ENCODE peak calls at places on chromosomes 4 and X, in five cellular contexts. One of them, this sample, is unnamed.

GRCh38 chr4:60128916-60129315 is 1071.2 kb upstream of the ADGRL3 start:
- DNase-seq in AG04449: no peak
- DNase-seq in transverse colon: no peak
- DNase-seq in brain microvascular endothelial cell: no peak
- DNase-seq in GM23338: no peak
- DNase-seq in this sample: peak; percentile 17

GRCh38 chr4:121648518-121648917 is 48.3 kb downstream of the ANXA5 start:
- DNase-seq in AG04449: no peak
- DNase-seq in transverse colon: no peak
- DNase-seq in brain microvascular endothelial cell: peak; percentile 2
- DNase-seq in GM23338: peak; percentile 39
- DNase-seq in this sample: no peak

GRCh38 chrX:134602410-134602809 is 55.9 kb downstream of the PLAC1 start:
- DNase-seq in AG04449: no peak
- DNase-seq in transverse colon: no peak
- DNase-seq in brain microvascular endothelial cell: no peak
- DNase-seq in GM23338: no peak
- DNase-seq in this sample: no peak

GRCh38 chr4:172830295-172830764 is 338.3 kb upstream of the GALNT7 start:
- DNase-seq in AG04449: no peak
- DNase-seq in transverse colon: no peak
- DNase-seq in brain microvascular endothelial cell: no peak
- DNase-seq in GM23338: peak; percentile 63
- DNase-seq in this sample: peak; percentile 34

GRCh38 chr4:185378264-185378663 is 17.5 kb downstream of the LRP2BP start:
- DNase-seq in AG04449: no peak
- DNase-seq in transverse colon: no peak
- DNase-seq in brain microvascular endothelial cell: no peak
- DNase-seq in GM23338: no peak
- DNase-seq in this sample: no peak

GRCh38 chr4:81198151-81198550 is 16.9 kb downstream of the PRKG2 start:
- DNase-seq in AG04449: no peak
- DNase-seq in transverse colon: no peak
- DNase-seq in brain microvascular endothelial cell: no peak
- DNase-seq in GM23338: no peak
- DNase-seq in this sample: peak; percentile 2

GRCh38 chrX:153765138-153766079 is 1.4 kb downstream of the PLXNB3 start:
- DNase-seq in AG04449: no peak
- DNase-seq in transverse colon: peak; percentile 7
- DNase-seq in brain microvascular endothelial cell: no peak
- DNase-seq in GM23338: no peak
- DNase-seq in this sample: no peak

GRCh38 chrX:8179653-8180052 is 8.6 kb upstream of the VCX2 start:
- DNase-seq in AG04449: no peak
- DNase-seq in transverse colon: no peak
- DNase-seq in brain microvascular endothelial cell: no peak
- DNase-seq in GM23338: no peak
- DNase-seq in this sample: peak; percentile 5

GRCh38 chr4:34046580-34046979 is 2197.7 kb downstream of the ARAP2 start:
- DNase-seq in AG04449: no peak
- DNase-seq in transverse colon: no peak
- DNase-seq in brain microvascular endothelial cell: peak; percentile 19
- DNase-seq in GM23338: no peak
- DNase-seq in this sample: peak; percentile 74

GRCh38 chr4:155761047-155761446 is 2.2 kb downstream of the GUCY1B1 start:
- DNase-seq in AG04449: no peak
- DNase-seq in transverse colon: no peak
- DNase-seq in brain microvascular endothelial cell: no peak
- DNase-seq in GM23338: no peak
- DNase-seq in this sample: no peak

GRCh38 chr4:108013955-108014354 is 24.3 kb downstream of the HADH start:
- DNase-seq in AG04449: no peak
- DNase-seq in transverse colon: no peak
- DNase-seq in brain microvascular endothelial cell: no peak
- DNase-seq in GM23338: no peak
- DNase-seq in this sample: no peak

GRCh38 chr4:66187175-66187720 is 517.0 kb upstream of the EPHA5 start:
- DNase-seq in AG04449: no peak
- DNase-seq in transverse colon: no peak
- DNase-seq in brain microvascular endothelial cell: no peak
- DNase-seq in GM23338: no peak
- DNase-seq in this sample: no peak

DNA sequence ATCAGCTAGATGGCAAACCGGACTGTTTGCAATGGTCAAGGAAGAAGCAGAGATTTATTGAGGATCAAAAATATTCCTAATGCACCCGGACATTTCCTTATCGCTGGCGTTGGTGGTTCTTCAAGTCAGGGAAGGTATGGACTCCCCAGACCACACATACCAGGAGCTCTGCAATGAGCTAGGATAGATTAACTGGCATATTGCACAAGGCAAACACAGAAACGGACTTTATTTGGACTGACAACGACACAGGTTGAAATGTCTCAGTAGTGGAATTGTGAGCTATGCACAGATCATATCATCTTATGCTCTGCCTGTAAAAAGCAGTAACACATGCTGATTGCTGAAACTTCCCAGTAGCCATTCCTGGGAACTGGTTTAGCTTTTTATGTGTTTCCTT is 1.7 kb downstream of the TSPAN7 start:
- DNase-seq in AG04449: no peak
- DNase-seq in transverse colon: no peak
- DNase-seq in brain microvascular endothelial cell: no peak
- DNase-seq in GM23338: no peak
- DNase-seq in this sample: no peak
- H3K4me3 ChIP-seq in AG04449: no peak overlapping the region
- H3K4me3 ChIP-seq in transverse colon: peak overlapping the region; percentile 65
- H3K4me3 ChIP-seq in brain microvascular endothelial cell: no peak overlapping the region
- H3K4me3 ChIP-seq in GM23338: peak overlapping the region; percentile 69
- H3K4me3 ChIP-seq in this sample: no peak overlapping the region

DNA sequence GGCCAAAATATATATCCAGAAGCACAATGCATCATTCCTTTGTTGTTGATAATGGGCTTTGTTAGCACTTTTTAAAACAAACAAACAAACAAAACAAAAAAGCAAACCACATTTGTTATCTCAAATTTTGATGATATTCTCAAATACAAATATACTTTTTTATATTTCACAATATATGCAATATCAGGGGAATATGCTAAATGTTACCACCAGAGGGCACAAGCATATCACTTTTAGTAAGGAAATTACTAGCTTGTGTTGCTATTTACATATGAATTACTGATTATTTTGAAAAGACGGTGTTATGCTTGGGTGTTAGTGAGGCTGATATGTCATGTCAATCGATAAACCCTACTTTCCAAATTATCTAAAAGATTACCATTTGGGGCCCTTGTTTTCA is 29.1 kb downstream of the RIPPLY1 start:
- DNase-seq in AG04449: no peak
- DNase-seq in transverse colon: no peak
- DNase-seq in brain microvascular endothelial cell: no peak
- DNase-seq in GM23338: peak; percentile 38
- DNase-seq in this sample: peak; percentile 45
- TF ChIP-seq CTCF in AG04449: peak; percentile 18
- TF ChIP-seq CTCF in transverse colon: peak; percentile 40
- TF ChIP-seq CTCF in brain microvascular endothelial cell: peak; percentile 52
- TF ChIP-seq CTCF in GM23338: peak; percentile 65
- TF ChIP-seq CTCF in this sample: peak; percentile 69

GRCh38 chrX:65671286-65671685 is 3.8 kb downstream of the MSN start:
- DNase-seq in AG04449: no peak
- DNase-seq in transverse colon: no peak
- DNase-seq in brain microvascular endothelial cell: no peak
- DNase-seq in GM23338: no peak
- DNase-seq in this sample: no peak
- H3K4me3 ChIP-seq in AG04449: no peak overlapping the region
- H3K4me3 ChIP-seq in transverse colon: peak overlapping the region; percentile 16
- H3K4me3 ChIP-seq in brain microvascular endothelial cell: no peak overlapping the region
- H3K4me3 ChIP-seq in GM23338: no peak overlapping the region
- H3K4me3 ChIP-seq in this sample: no peak overlapping the region

GRCh38 chrX:118116308-118117068 is at the start of gene KLHL13:
- DNase-seq in AG04449: no peak
- DNase-seq in transverse colon: peak; percentile 26
- DNase-seq in brain microvascular endothelial cell: no peak
- DNase-seq in GM23338: peak; percentile 50
- DNase-seq in this sample: peak; percentile 10

GRCh38 chrX:118115948-118116307 is 682 bp downstream of the KLHL13 start:
- DNase-seq in AG04449: no peak
- DNase-seq in transverse colon: no peak
- DNase-seq in brain microvascular endothelial cell: no peak
- DNase-seq in GM23338: no peak
- DNase-seq in this sample: no peak

GRCh38 chrX:118117069-118117405 is 427 bp upstream of the KLHL13 start:
- DNase-seq in AG04449: no peak
- DNase-seq in transverse colon: no peak
- DNase-seq in brain microvascular endothelial cell: peak; percentile 1
- DNase-seq in GM23338: no peak
- DNase-seq in this sample: no peak
- TF ChIP-seq CTCF in AG04449: no peak
- TF ChIP-seq CTCF in transverse colon: no peak
- TF ChIP-seq CTCF in brain microvascular endothelial cell: no peak
- TF ChIP-seq CTCF in GM23338: no peak
- TF ChIP-seq CTCF in this sample: no peak

DNA sequence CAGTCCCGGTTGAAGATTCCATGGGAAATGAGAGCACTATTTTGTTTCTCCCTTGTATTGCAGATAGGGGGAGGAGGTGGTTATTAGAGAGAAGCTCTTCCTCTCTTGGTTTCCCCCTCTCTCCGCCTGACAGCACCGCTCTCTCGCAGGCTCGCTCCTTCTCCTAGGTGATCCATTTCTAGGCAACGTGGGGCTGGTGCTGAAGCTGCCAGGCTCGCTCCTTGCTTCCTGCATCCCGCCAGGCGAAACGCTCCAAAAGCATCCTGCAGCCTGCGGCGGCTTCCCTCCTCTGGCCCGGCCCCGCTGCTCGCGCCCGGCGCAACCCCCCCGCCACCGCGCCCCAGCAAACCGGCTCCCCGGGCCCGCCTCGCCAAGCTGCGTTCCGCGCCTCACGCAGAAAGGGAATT is at the start of gene GRID2:
- DNase-seq in AG04449: no peak
- DNase-seq in transverse colon: no peak
- DNase-seq in brain microvascular endothelial cell: no peak
- DNase-seq in GM23338: peak; percentile 90
- DNase-seq in this sample: peak; percentile 28
- H3K4me3 ChIP-seq in AG04449: no peak within 1 kb of the TSS
- H3K4me3 ChIP-seq in transverse colon: peak within 1 kb of the TSS; percentile 46
- H3K4me3 ChIP-seq in brain microvascular endothelial cell: peak within 1 kb of the TSS; percentile 58
- H3K4me3 ChIP-seq in GM23338: peak within 1 kb of the TSS; percentile 72
- H3K4me3 ChIP-seq in this sample: peak within 1 kb of the TSS; percentile 36

GRCh38 chrX:46838974-46839480 is 2.2 kb downstream of the RP2 start:
- DNase-seq in AG04449: no peak
- DNase-seq in transverse colon: no peak
- DNase-seq in brain microvascular endothelial cell: no peak
- DNase-seq in GM23338: no peak
- DNase-seq in this sample: no peak

GRCh38 chrX:46838482-46838857 is 1.6 kb downstream of the RP2 start:
- DNase-seq in AG04449: no peak
- DNase-seq in transverse colon: no peak
- DNase-seq in brain microvascular endothelial cell: no peak
- DNase-seq in GM23338: no peak
- DNase-seq in this sample: no peak

GRCh38 chrX:46840946-46841740 is 4.3 kb downstream of the RP2 start:
- DNase-seq in AG04449: no peak
- DNase-seq in transverse colon: no peak
- DNase-seq in brain microvascular endothelial cell: peak; percentile 8
- DNase-seq in GM23338: no peak
- DNase-seq in this sample: no peak

GRCh38 chrX:46837543-46838481 is 969 bp downstream of the RP2 start:
- DNase-seq in AG04449: no peak
- DNase-seq in transverse colon: no peak
- DNase-seq in brain microvascular endothelial cell: no peak
- DNase-seq in GM23338: no peak
- DNase-seq in this sample: peak; percentile 40

GRCh38 chrX:46836701-46837542 is at the start of gene RP2:
- DNase-seq in AG04449: peak; percentile 67
- DNase-seq in transverse colon: peak; percentile 92
- DNase-seq in brain microvascular endothelial cell: peak; percentile 91
- DNase-seq in GM23338: peak; percentile 92
- DNase-seq in this sample: peak; percentile 94
- TF ChIP-seq CTCF in AG04449: peak; percentile 15
- TF ChIP-seq CTCF in transverse colon: peak; percentile 17
- TF ChIP-seq CTCF in brain microvascular endothelial cell: peak; percentile 9
- TF ChIP-seq CTCF in GM23338: no peak
- TF ChIP-seq CTCF in this sample: no peak

GRCh38 chrX:6228720-6229119 is at the start of gene NLGN4X:
- DNase-seq in AG04449: no peak
- DNase-seq in transverse colon: no peak
- DNase-seq in brain microvascular endothelial cell: no peak
- DNase-seq in GM23338: peak; percentile 73
- DNase-seq in this sample: peak; percentile 6
- H3K4me3 ChIP-seq in AG04449: no peak within 1 kb of the TSS
- H3K4me3 ChIP-seq in transverse colon: peak within 1 kb of the TSS; percentile 42
- H3K4me3 ChIP-seq in brain microvascular endothelial cell: no peak within 1 kb of the TSS
- H3K4me3 ChIP-seq in GM23338: peak within 1 kb of the TSS; percentile 81
- H3K4me3 ChIP-seq in this sample: peak within 1 kb of the TSS; percentile 50

GRCh38 chr4:138494931-138495330 is 252.8 kb upstream of the SLC7A11 start:
- DNase-seq in AG04449: no peak
- DNase-seq in transverse colon: no peak
- DNase-seq in brain microvascular endothelial cell: peak; percentile 11
- DNase-seq in GM23338: peak; percentile 80
- DNase-seq in this sample: peak; percentile 4

GRCh38 chr4:138488527-138488926 is 246.4 kb upstream of the SLC7A11 start:
- DNase-seq in AG04449: no peak
- DNase-seq in transverse colon: no peak
- DNase-seq in brain microvascular endothelial cell: peak; percentile 3
- DNase-seq in GM23338: no peak
- DNase-seq in this sample: no peak

GRCh38 chr4:138487217-138487616 is 245.1 kb upstream of the SLC7A11 start:
- DNase-seq in AG04449: no peak
- DNase-seq in transverse colon: no peak
- DNase-seq in brain microvascular endothelial cell: no peak
- DNase-seq in GM23338: no peak
- DNase-seq in this sample: no peak

GRCh38 chr4:138492178-138492577 is 250.0 kb upstream of the SLC7A11 start:
- DNase-seq in AG04449: no peak
- DNase-seq in transverse colon: no peak
- DNase-seq in brain microvascular endothelial cell: no peak
- DNase-seq in GM23338: no peak
- DNase-seq in this sample: no peak
- TF ChIP-seq CTCF in AG04449: no peak
- TF ChIP-seq CTCF in transverse colon: no peak
- TF ChIP-seq CTCF in brain microvascular endothelial cell: no peak
- TF ChIP-seq CTCF in GM23338: no peak
- TF ChIP-seq CTCF in this sample: no peak

This sample was measured in astrocyte of the spinal cord.